ENCODE peak calls at places on chromosomes 5 and 9, in four cellular contexts. One of them, this sample, is unnamed. For H3K4me1, the result is how much of the 10 kb centered on the place peaks cover.

GRCh38 chr5:118933703-118934102 is 54.6 kb downstream of the DTWD2 start:
- DNase-seq in Peyer's patch: no peak
- DNase-seq in CD4-positive, CD25-positive, alpha-beta regulatory T cell: no peak
- DNase-seq in esophagus squamous epithelium: no peak
- DNase-seq in this sample: no peak

GRCh38 chr5:36444582-36444999 is 142.9 kb upstream of the RANBP3L start:
- DNase-seq in Peyer's patch: peak
- DNase-seq in CD4-positive, CD25-positive, alpha-beta regulatory T cell: no peak
- DNase-seq in esophagus squamous epithelium: no peak
- DNase-seq in this sample: no peak

GRCh38 chr9:78430387-78430786 is 133.5 kb downstream of the PSAT1 start:
- DNase-seq in Peyer's patch: no peak
- DNase-seq in CD4-positive, CD25-positive, alpha-beta regulatory T cell: no peak
- DNase-seq in esophagus squamous epithelium: no peak
- DNase-seq in this sample: no peak

GRCh38 chr9:78236511-78236950 is 656 bp downstream of the CEP78 start:
- DNase-seq in Peyer's patch: no peak
- DNase-seq in CD4-positive, CD25-positive, alpha-beta regulatory T cell: no peak
- DNase-seq in esophagus squamous epithelium: no peak
- DNase-seq in this sample: no peak

GRCh38 chr9:88922091-88922490 is 69.2 kb upstream of the S1PR3 start:
- DNase-seq in Peyer's patch: peak
- DNase-seq in CD4-positive, CD25-positive, alpha-beta regulatory T cell: peak
- DNase-seq in esophagus squamous epithelium: no peak
- DNase-seq in this sample: no peak

GRCh38 chr5:39013938-39014337 is 60.3 kb downstream of the RICTOR start:
- DNase-seq in Peyer's patch: no peak
- DNase-seq in CD4-positive, CD25-positive, alpha-beta regulatory T cell: no peak
- DNase-seq in esophagus squamous epithelium: no peak
- DNase-seq in this sample: no peak

GRCh38 chr5:180080670-180081280 is 9.2 kb upstream of the RNF130 start:
- DNase-seq in Peyer's patch: no peak
- DNase-seq in CD4-positive, CD25-positive, alpha-beta regulatory T cell: peak
- DNase-seq in esophagus squamous epithelium: no peak
- DNase-seq in this sample: no peak

GRCh38 chr9:124320062-124320973 is 62.6 kb downstream of the NEK6 start:
- DNase-seq in Peyer's patch: peak
- DNase-seq in CD4-positive, CD25-positive, alpha-beta regulatory T cell: no peak
- DNase-seq in esophagus squamous epithelium: no peak
- DNase-seq in this sample: peak

GRCh38 chr5:142014911-142015584 is 2.2 kb upstream of the GNPDA1 start:
- DNase-seq in Peyer's patch: no peak
- DNase-seq in CD4-positive, CD25-positive, alpha-beta regulatory T cell: peak
- DNase-seq in esophagus squamous epithelium: no peak
- DNase-seq in this sample: no peak

GRCh38 chr5:53246042-53246836 is 136.7 kb upstream of the MOCS2 start:
- DNase-seq in Peyer's patch: no peak
- DNase-seq in CD4-positive, CD25-positive, alpha-beta regulatory T cell: no peak
- DNase-seq in esophagus squamous epithelium: no peak
- DNase-seq in this sample: no peak

GRCh38 chr5:150655221-150655620 is 5.8 kb upstream of the MYOZ3 start:
- DNase-seq in Peyer's patch: no peak
- DNase-seq in CD4-positive, CD25-positive, alpha-beta regulatory T cell: no peak
- DNase-seq in esophagus squamous epithelium: no peak
- DNase-seq in this sample: no peak

GRCh38 chr9:93060746-93061259 is 2.3 kb downstream of the SUSD3 start:
- DNase-seq in Peyer's patch: no peak
- DNase-seq in CD4-positive, CD25-positive, alpha-beta regulatory T cell: no peak
- DNase-seq in esophagus squamous epithelium: no peak
- DNase-seq in this sample: no peak

GRCh38 chr5:174829511-174829864 is 105.1 kb downstream of the MSX2 start:
- DNase-seq in Peyer's patch: no peak
- DNase-seq in CD4-positive, CD25-positive, alpha-beta regulatory T cell: no peak
- DNase-seq in esophagus squamous epithelium: no peak
- DNase-seq in this sample: no peak

GRCh38 chr5:62354028-62354874 is 48.2 kb downstream of the KIF2A start:
- DNase-seq in Peyer's patch: no peak
- DNase-seq in CD4-positive, CD25-positive, alpha-beta regulatory T cell: no peak
- DNase-seq in esophagus squamous epithelium: no peak
- DNase-seq in this sample: no peak

GRCh38 chr9:129667378-129667777 is 1.9 kb downstream of the PRRX2 start:
- DNase-seq in Peyer's patch: no peak
- DNase-seq in CD4-positive, CD25-positive, alpha-beta regulatory T cell: no peak
- DNase-seq in esophagus squamous epithelium: no peak
- DNase-seq in this sample: no peak

GRCh38 chr5:87770601-87771121 is 357.9 kb upstream of the CCNH start:
- DNase-seq in Peyer's patch: no peak
- DNase-seq in CD4-positive, CD25-positive, alpha-beta regulatory T cell: no peak
- DNase-seq in esophagus squamous epithelium: no peak
- DNase-seq in this sample: no peak

GRCh38 chr9:135706288-135706687 is 4.3 kb downstream of the KCNT1 start:
- DNase-seq in Peyer's patch: no peak
- DNase-seq in CD4-positive, CD25-positive, alpha-beta regulatory T cell: no peak
- DNase-seq in esophagus squamous epithelium: no peak
- DNase-seq in this sample: no peak

GRCh38 chr9:135804588-135805421 is 102.5 kb downstream of the CAMSAP1 start:
- DNase-seq in Peyer's patch: no peak
- DNase-seq in CD4-positive, CD25-positive, alpha-beta regulatory T cell: no peak
- DNase-seq in esophagus squamous epithelium: no peak
- DNase-seq in this sample: no peak

GRCh38 chr5:151139015-151139414 is 18.6 kb downstream of the ANXA6 start:
- DNase-seq in Peyer's patch: no peak
- DNase-seq in CD4-positive, CD25-positive, alpha-beta regulatory T cell: no peak
- DNase-seq in esophagus squamous epithelium: no peak
- DNase-seq in this sample: no peak

GRCh38 chr9:72991772-72992171 is 38.9 kb upstream of the ALDH1A1 start:
- DNase-seq in Peyer's patch: no peak
- DNase-seq in CD4-positive, CD25-positive, alpha-beta regulatory T cell: no peak
- DNase-seq in esophagus squamous epithelium: no peak
- DNase-seq in this sample: no peak

GRCh38 chr5:95543017-95543705 is 11.6 kb downstream of the SKIC3 start:
- DNase-seq in Peyer's patch: no peak
- DNase-seq in CD4-positive, CD25-positive, alpha-beta regulatory T cell: no peak
- DNase-seq in esophagus squamous epithelium: no peak
- DNase-seq in this sample: no peak

GRCh38 chr5:139757727-139758509 is 37.7 kb upstream of the PSD2 start:
- DNase-seq in Peyer's patch: no peak
- DNase-seq in CD4-positive, CD25-positive, alpha-beta regulatory T cell: no peak
- DNase-seq in esophagus squamous epithelium: no peak
- DNase-seq in this sample: no peak

GRCh38 chr9:127458921-127459320 is 7.6 kb downstream of the LRSAM1 start:
- DNase-seq in Peyer's patch: no peak
- DNase-seq in CD4-positive, CD25-positive, alpha-beta regulatory T cell: no peak
- DNase-seq in esophagus squamous epithelium: no peak
- DNase-seq in this sample: no peak

GRCh38 chr9:131432597-131433301 is 38.9 kb downstream of the PRRC2B start:
- DNase-seq in Peyer's patch: peak
- DNase-seq in CD4-positive, CD25-positive, alpha-beta regulatory T cell: no peak
- DNase-seq in esophagus squamous epithelium: no peak
- DNase-seq in this sample: no peak

GRCh38 chr5:161442471-161442870 is 104.1 kb downstream of the GABRB2 start:
- DNase-seq in Peyer's patch: no peak
- DNase-seq in CD4-positive, CD25-positive, alpha-beta regulatory T cell: no peak
- DNase-seq in esophagus squamous epithelium: no peak
- DNase-seq in this sample: no peak

GRCh38 chr5:16864566-16864965 is 71.5 kb downstream of the MYO10 start:
- DNase-seq in Peyer's patch: no peak
- DNase-seq in CD4-positive, CD25-positive, alpha-beta regulatory T cell: no peak
- DNase-seq in esophagus squamous epithelium: no peak
- DNase-seq in this sample: no peak

GRCh38 chr5:16866795-16867584 is 69.1 kb downstream of the MYO10 start:
- DNase-seq in Peyer's patch: no peak
- DNase-seq in CD4-positive, CD25-positive, alpha-beta regulatory T cell: no peak
- DNase-seq in esophagus squamous epithelium: no peak
- DNase-seq in this sample: no peak

GRCh38 chr5:16869821-16870796 is 66.0 kb downstream of the MYO10 start:
- DNase-seq in Peyer's patch: no peak
- DNase-seq in CD4-positive, CD25-positive, alpha-beta regulatory T cell: no peak
- DNase-seq in esophagus squamous epithelium: no peak
- DNase-seq in this sample: no peak

GRCh38 chr5:16866220-16866619 is 69.9 kb downstream of the MYO10 start:
- DNase-seq in Peyer's patch: no peak
- DNase-seq in CD4-positive, CD25-positive, alpha-beta regulatory T cell: no peak
- DNase-seq in esophagus squamous epithelium: no peak
- DNase-seq in this sample: no peak

DNA sequence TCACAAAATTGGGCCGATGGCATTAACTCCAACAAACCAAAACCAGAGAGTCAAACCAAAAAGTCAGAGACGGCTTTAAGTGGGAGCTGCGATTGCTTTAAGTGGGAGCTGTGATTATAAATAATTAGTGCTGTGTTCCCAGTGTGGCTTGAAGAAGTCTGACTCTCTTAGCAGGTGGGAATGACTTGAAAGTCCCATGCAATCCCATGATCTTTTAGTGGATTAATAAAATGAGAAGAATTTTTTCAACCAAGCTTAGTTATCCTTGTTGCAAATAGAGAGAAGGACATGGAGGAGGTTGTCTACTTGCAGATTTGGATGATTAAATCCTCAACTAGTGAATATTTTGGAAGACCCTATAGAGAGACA is 68.5 kb downstream of the MYO10 start:
- DNase-seq in Peyer's patch: no peak
- DNase-seq in CD4-positive, CD25-positive, alpha-beta regulatory T cell: no peak
- DNase-seq in esophagus squamous epithelium: no peak
- DNase-seq in this sample: no peak
- H3K4me1 ChIP-seq in Peyer's patch: under half
- H3K4me1 ChIP-seq in CD4-positive, CD25-positive, alpha-beta regulatory T cell: under half
- H3K4me1 ChIP-seq in esophagus squamous epithelium: under half
- H3K4me1 ChIP-seq in this sample: under half

GRCh38 chr5:173792781-173793547 is 95.2 kb upstream of the CPEB4 start:
- DNase-seq in Peyer's patch: no peak
- DNase-seq in CD4-positive, CD25-positive, alpha-beta regulatory T cell: no peak
- DNase-seq in esophagus squamous epithelium: no peak
- DNase-seq in this sample: no peak
- H3K27ac ChIP-seq in Peyer's patch: peak
- H3K27ac ChIP-seq in CD4-positive, CD25-positive, alpha-beta regulatory T cell: no peak
- H3K27ac ChIP-seq in esophagus squamous epithelium: no peak
- H3K27ac ChIP-seq in this sample: no peak

GRCh38 chr9:27340876-27341540 is 44.1 kb upstream of the EQTN start:
- DNase-seq in Peyer's patch: no peak
- DNase-seq in CD4-positive, CD25-positive, alpha-beta regulatory T cell: no peak
- DNase-seq in esophagus squamous epithelium: no peak
- DNase-seq in this sample: no peak

GRCh38 chr9:27338527-27338903 is 41.6 kb upstream of the EQTN start:
- DNase-seq in Peyer's patch: no peak
- DNase-seq in CD4-positive, CD25-positive, alpha-beta regulatory T cell: no peak
- DNase-seq in esophagus squamous epithelium: no peak
- DNase-seq in this sample: no peak

GRCh38 chr9:27341545-27342294 is 44.8 kb upstream of the EQTN start:
- DNase-seq in Peyer's patch: no peak
- DNase-seq in CD4-positive, CD25-positive, alpha-beta regulatory T cell: no peak
- DNase-seq in esophagus squamous epithelium: no peak
- DNase-seq in this sample: no peak

GRCh38 chr9:27337833-27338526 is 41.0 kb upstream of the EQTN start:
- DNase-seq in Peyer's patch: no peak
- DNase-seq in CD4-positive, CD25-positive, alpha-beta regulatory T cell: no peak
- DNase-seq in esophagus squamous epithelium: no peak
- DNase-seq in this sample: no peak

GRCh38 chr9:27339661-27340295 is 42.8 kb upstream of the EQTN start:
- DNase-seq in Peyer's patch: no peak
- DNase-seq in CD4-positive, CD25-positive, alpha-beta regulatory T cell: no peak
- DNase-seq in esophagus squamous epithelium: no peak
- DNase-seq in this sample: no peak
- H3K4me1 ChIP-seq in Peyer's patch: under half
- H3K4me1 ChIP-seq in CD4-positive, CD25-positive, alpha-beta regulatory T cell: under half
- H3K4me1 ChIP-seq in esophagus squamous epithelium: half or more
- H3K4me1 ChIP-seq in this sample: under half

GRCh38 chr5:173093597-173093996 is 37.4 kb downstream of the CREBRF start:
- DNase-seq in Peyer's patch: no peak
- DNase-seq in CD4-positive, CD25-positive, alpha-beta regulatory T cell: no peak
- DNase-seq in esophagus squamous epithelium: no peak
- DNase-seq in this sample: no peak
- H3K27ac ChIP-seq in Peyer's patch: peak
- H3K27ac ChIP-seq in CD4-positive, CD25-positive, alpha-beta regulatory T cell: no peak
- H3K27ac ChIP-seq in esophagus squamous epithelium: no peak
- H3K27ac ChIP-seq in this sample: no peak

This sample was measured in psoas muscle.